ENCODE peak calls at places on chromosomes 2 and 18, in eight cellular contexts. One of them, this sample, is unnamed.

GRCh38 chr2:176039375-176039774 is 37.3 kb upstream of the LNPK start:
- DNase-seq in iris pigment epithelial cell: no peak
- DNase-seq in activated T-cell treated with anti-CD3 and anti-CD28 coated beads for 24 hours: no peak
- DNase-seq in NCI-H1105 treated with DMSO at 0.1 percent for 48 hours: no peak
- DNase-seq in caudate nucleus: no peak
- DNase-seq in PC-3: no peak
- DNase-seq in Daoy: no peak
- DNase-seq in HL-60: no peak
- DNase-seq in this sample: no peak

GRCh38 chr2:10367472-10368439 is 65.1 kb downstream of the HPCAL1 start:
- DNase-seq in iris pigment epithelial cell: no peak
- DNase-seq in activated T-cell treated with anti-CD3 and anti-CD28 coated beads for 24 hours: no peak
- DNase-seq in NCI-H1105 treated with DMSO at 0.1 percent for 48 hours: no peak
- DNase-seq in caudate nucleus: no peak
- DNase-seq in PC-3: no peak
- DNase-seq in Daoy: no peak
- DNase-seq in HL-60: no peak
- DNase-seq in this sample: no peak

GRCh38 chr2:83665894-83666293 is 793.2 kb downstream of the SUCLG1 start:
- DNase-seq in iris pigment epithelial cell: peak
- DNase-seq in activated T-cell treated with anti-CD3 and anti-CD28 coated beads for 24 hours: no peak
- DNase-seq in NCI-H1105 treated with DMSO at 0.1 percent for 48 hours: no peak
- DNase-seq in caudate nucleus: no peak
- DNase-seq in PC-3: peak
- DNase-seq in Daoy: no peak
- DNase-seq in HL-60: no peak
- DNase-seq in this sample: peak

GRCh38 chr18:70384181-70384790 is 95.4 kb downstream of the SOCS6 start:
- DNase-seq in iris pigment epithelial cell: peak
- DNase-seq in activated T-cell treated with anti-CD3 and anti-CD28 coated beads for 24 hours: no peak
- DNase-seq in NCI-H1105 treated with DMSO at 0.1 percent for 48 hours: no peak
- DNase-seq in caudate nucleus: no peak
- DNase-seq in PC-3: peak
- DNase-seq in Daoy: peak
- DNase-seq in HL-60: no peak
- DNase-seq in this sample: peak

GRCh38 chr2:218152172-218152571 is 14.6 kb downstream of the CXCR1 start:
- DNase-seq in iris pigment epithelial cell: no peak
- DNase-seq in activated T-cell treated with anti-CD3 and anti-CD28 coated beads for 24 hours: no peak
- DNase-seq in NCI-H1105 treated with DMSO at 0.1 percent for 48 hours: no peak
- DNase-seq in caudate nucleus: no peak
- DNase-seq in PC-3: peak
- DNase-seq in Daoy: no peak
- DNase-seq in HL-60: no peak
- DNase-seq in this sample: no peak

GRCh38 chr2:121532894-121533293 is 2.2 kb downstream of the RNU4ATAC start:
- DNase-seq in iris pigment epithelial cell: peak
- DNase-seq in activated T-cell treated with anti-CD3 and anti-CD28 coated beads for 24 hours: no peak
- DNase-seq in NCI-H1105 treated with DMSO at 0.1 percent for 48 hours: no peak
- DNase-seq in caudate nucleus: no peak
- DNase-seq in PC-3: peak
- DNase-seq in Daoy: no peak
- DNase-seq in HL-60: peak
- DNase-seq in this sample: no peak

GRCh38 chr2:67854103-67854502 is 208.7 kb downstream of the C1D start:
- DNase-seq in iris pigment epithelial cell: no peak
- DNase-seq in activated T-cell treated with anti-CD3 and anti-CD28 coated beads for 24 hours: no peak
- DNase-seq in NCI-H1105 treated with DMSO at 0.1 percent for 48 hours: peak
- DNase-seq in caudate nucleus: no peak
- DNase-seq in PC-3: no peak
- DNase-seq in Daoy: no peak
- DNase-seq in HL-60: no peak
- DNase-seq in this sample: no peak

GRCh38 chr2:1975060-1975459 is 230.7 kb upstream of the PXDN start:
- DNase-seq in iris pigment epithelial cell: no peak
- DNase-seq in activated T-cell treated with anti-CD3 and anti-CD28 coated beads for 24 hours: no peak
- DNase-seq in NCI-H1105 treated with DMSO at 0.1 percent for 48 hours: no peak
- DNase-seq in caudate nucleus: no peak
- DNase-seq in PC-3: no peak
- DNase-seq in Daoy: no peak
- DNase-seq in HL-60: no peak
- DNase-seq in this sample: no peak

GRCh38 chr18:7303306-7303705 is 72.4 kb downstream of the LRRC30 start:
- DNase-seq in iris pigment epithelial cell: peak
- DNase-seq in activated T-cell treated with anti-CD3 and anti-CD28 coated beads for 24 hours: no peak
- DNase-seq in NCI-H1105 treated with DMSO at 0.1 percent for 48 hours: no peak
- DNase-seq in caudate nucleus: no peak
- DNase-seq in PC-3: peak
- DNase-seq in Daoy: no peak
- DNase-seq in HL-60: no peak
- DNase-seq in this sample: peak

GRCh38 chr2:127321306-127321705 is 27.4 kb upstream of the ERCC3 start:
- DNase-seq in iris pigment epithelial cell: peak
- DNase-seq in activated T-cell treated with anti-CD3 and anti-CD28 coated beads for 24 hours: no peak
- DNase-seq in NCI-H1105 treated with DMSO at 0.1 percent for 48 hours: no peak
- DNase-seq in caudate nucleus: no peak
- DNase-seq in PC-3: peak
- DNase-seq in Daoy: no peak
- DNase-seq in HL-60: no peak
- DNase-seq in this sample: no peak

GRCh38 chr18:48304906-48305693 is 104.1 kb downstream of the ZBTB7C start:
- DNase-seq in iris pigment epithelial cell: no peak
- DNase-seq in activated T-cell treated with anti-CD3 and anti-CD28 coated beads for 24 hours: no peak
- DNase-seq in NCI-H1105 treated with DMSO at 0.1 percent for 48 hours: no peak
- DNase-seq in caudate nucleus: no peak
- DNase-seq in PC-3: no peak
- DNase-seq in Daoy: no peak
- DNase-seq in HL-60: no peak
- DNase-seq in this sample: no peak

GRCh38 chr18:21281611-21282010 is 39.6 kb downstream of the GREB1L start:
- DNase-seq in iris pigment epithelial cell: no peak
- DNase-seq in activated T-cell treated with anti-CD3 and anti-CD28 coated beads for 24 hours: no peak
- DNase-seq in NCI-H1105 treated with DMSO at 0.1 percent for 48 hours: no peak
- DNase-seq in caudate nucleus: no peak
- DNase-seq in PC-3: no peak
- DNase-seq in Daoy: no peak
- DNase-seq in HL-60: no peak
- DNase-seq in this sample: no peak

GRCh38 chr2:29697715-29698114 is 223.7 kb downstream of the ALK start:
- DNase-seq in iris pigment epithelial cell: no peak
- DNase-seq in activated T-cell treated with anti-CD3 and anti-CD28 coated beads for 24 hours: no peak
- DNase-seq in NCI-H1105 treated with DMSO at 0.1 percent for 48 hours: no peak
- DNase-seq in caudate nucleus: no peak
- DNase-seq in PC-3: no peak
- DNase-seq in Daoy: no peak
- DNase-seq in HL-60: no peak
- DNase-seq in this sample: no peak

GRCh38 chr2:78077637-78078036 is 555.5 kb upstream of the LRRTM4 start:
- DNase-seq in iris pigment epithelial cell: no peak
- DNase-seq in activated T-cell treated with anti-CD3 and anti-CD28 coated beads for 24 hours: no peak
- DNase-seq in NCI-H1105 treated with DMSO at 0.1 percent for 48 hours: no peak
- DNase-seq in caudate nucleus: no peak
- DNase-seq in PC-3: no peak
- DNase-seq in Daoy: no peak
- DNase-seq in HL-60: no peak
- DNase-seq in this sample: no peak

GRCh38 chr18:48896875-48897511 is 53.8 kb downstream of the SMAD7 start:
- DNase-seq in iris pigment epithelial cell: peak
- DNase-seq in activated T-cell treated with anti-CD3 and anti-CD28 coated beads for 24 hours: no peak
- DNase-seq in NCI-H1105 treated with DMSO at 0.1 percent for 48 hours: no peak
- DNase-seq in caudate nucleus: no peak
- DNase-seq in PC-3: peak
- DNase-seq in Daoy: peak
- DNase-seq in HL-60: peak
- DNase-seq in this sample: no peak

GRCh38 chr18:48904086-48904485 is 46.7 kb downstream of the SMAD7 start:
- DNase-seq in iris pigment epithelial cell: peak
- DNase-seq in activated T-cell treated with anti-CD3 and anti-CD28 coated beads for 24 hours: no peak
- DNase-seq in NCI-H1105 treated with DMSO at 0.1 percent for 48 hours: no peak
- DNase-seq in caudate nucleus: no peak
- DNase-seq in PC-3: peak
- DNase-seq in Daoy: no peak
- DNase-seq in HL-60: no peak
- DNase-seq in this sample: no peak

GRCh38 chr2:112474844-112475486 is 7.0 kb upstream of the TTL start:
- DNase-seq in iris pigment epithelial cell: peak
- DNase-seq in activated T-cell treated with anti-CD3 and anti-CD28 coated beads for 24 hours: no peak
- DNase-seq in NCI-H1105 treated with DMSO at 0.1 percent for 48 hours: no peak
- DNase-seq in caudate nucleus: no peak
- DNase-seq in PC-3: no peak
- DNase-seq in Daoy: peak
- DNase-seq in HL-60: no peak
- DNase-seq in this sample: no peak

GRCh38 chr2:168660859-168661258 is 141.6 kb upstream of the NOSTRIN start:
- DNase-seq in iris pigment epithelial cell: no peak
- DNase-seq in activated T-cell treated with anti-CD3 and anti-CD28 coated beads for 24 hours: no peak
- DNase-seq in NCI-H1105 treated with DMSO at 0.1 percent for 48 hours: no peak
- DNase-seq in caudate nucleus: no peak
- DNase-seq in PC-3: no peak
- DNase-seq in Daoy: no peak
- DNase-seq in HL-60: no peak
- DNase-seq in this sample: no peak

GRCh38 chr2:236646441-236646840 is 76.8 kb downstream of the ACKR3 start:
- DNase-seq in iris pigment epithelial cell: no peak
- DNase-seq in activated T-cell treated with anti-CD3 and anti-CD28 coated beads for 24 hours: no peak
- DNase-seq in NCI-H1105 treated with DMSO at 0.1 percent for 48 hours: no peak
- DNase-seq in caudate nucleus: no peak
- DNase-seq in PC-3: no peak
- DNase-seq in Daoy: no peak
- DNase-seq in HL-60: no peak
- DNase-seq in this sample: no peak

GRCh38 chr2:65639156-65639876 is 206.9 kb upstream of the SPRED2 start:
- DNase-seq in iris pigment epithelial cell: peak
- DNase-seq in activated T-cell treated with anti-CD3 and anti-CD28 coated beads for 24 hours: no peak
- DNase-seq in NCI-H1105 treated with DMSO at 0.1 percent for 48 hours: no peak
- DNase-seq in caudate nucleus: no peak
- DNase-seq in PC-3: peak
- DNase-seq in Daoy: peak
- DNase-seq in HL-60: no peak
- DNase-seq in this sample: peak

GRCh38 chr2:106159867-106160785 is 34.0 kb downstream of the UXS1 start:
- DNase-seq in iris pigment epithelial cell: no peak
- DNase-seq in activated T-cell treated with anti-CD3 and anti-CD28 coated beads for 24 hours: peak
- DNase-seq in NCI-H1105 treated with DMSO at 0.1 percent for 48 hours: no peak
- DNase-seq in caudate nucleus: no peak
- DNase-seq in PC-3: no peak
- DNase-seq in Daoy: no peak
- DNase-seq in HL-60: no peak
- DNase-seq in this sample: no peak

GRCh38 chr2:157929871-157930667 is 53.9 kb upstream of the ACVR1 start:
- DNase-seq in iris pigment epithelial cell: no peak
- DNase-seq in activated T-cell treated with anti-CD3 and anti-CD28 coated beads for 24 hours: no peak
- DNase-seq in NCI-H1105 treated with DMSO at 0.1 percent for 48 hours: no peak
- DNase-seq in caudate nucleus: no peak
- DNase-seq in PC-3: no peak
- DNase-seq in Daoy: no peak
- DNase-seq in HL-60: peak
- DNase-seq in this sample: no peak

GRCh38 chr2:237427807-237428506 is 14.0 kb upstream of the COL6A3 start:
- DNase-seq in iris pigment epithelial cell: no peak
- DNase-seq in activated T-cell treated with anti-CD3 and anti-CD28 coated beads for 24 hours: peak
- DNase-seq in NCI-H1105 treated with DMSO at 0.1 percent for 48 hours: no peak
- DNase-seq in caudate nucleus: no peak
- DNase-seq in PC-3: no peak
- DNase-seq in Daoy: no peak
- DNase-seq in HL-60: no peak
- DNase-seq in this sample: no peak

GRCh38 chr2:107633580-107634147 is 193.0 kb upstream of the RGPD4 start:
- DNase-seq in iris pigment epithelial cell: peak
- DNase-seq in activated T-cell treated with anti-CD3 and anti-CD28 coated beads for 24 hours: no peak
- DNase-seq in NCI-H1105 treated with DMSO at 0.1 percent for 48 hours: no peak
- DNase-seq in caudate nucleus: no peak
- DNase-seq in PC-3: peak
- DNase-seq in Daoy: peak
- DNase-seq in HL-60: no peak
- DNase-seq in this sample: peak

GRCh38 chr2:33166287-33166881 is 219.6 kb downstream of the LTBP1 start:
- DNase-seq in iris pigment epithelial cell: peak
- DNase-seq in activated T-cell treated with anti-CD3 and anti-CD28 coated beads for 24 hours: no peak
- DNase-seq in NCI-H1105 treated with DMSO at 0.1 percent for 48 hours: no peak
- DNase-seq in caudate nucleus: no peak
- DNase-seq in PC-3: no peak
- DNase-seq in Daoy: no peak
- DNase-seq in HL-60: no peak
- DNase-seq in this sample: peak

GRCh38 chr2:232386740-232387450 is 8.3 kb downstream of the ALPP start:
- DNase-seq in iris pigment epithelial cell: peak
- DNase-seq in activated T-cell treated with anti-CD3 and anti-CD28 coated beads for 24 hours: no peak
- DNase-seq in NCI-H1105 treated with DMSO at 0.1 percent for 48 hours: no peak
- DNase-seq in caudate nucleus: no peak
- DNase-seq in PC-3: no peak
- DNase-seq in Daoy: peak
- DNase-seq in HL-60: no peak
- DNase-seq in this sample: no peak

GRCh38 chr2:59826177-59826576 is 727.3 kb downstream of the BCL11A start:
- DNase-seq in iris pigment epithelial cell: no peak
- DNase-seq in activated T-cell treated with anti-CD3 and anti-CD28 coated beads for 24 hours: no peak
- DNase-seq in NCI-H1105 treated with DMSO at 0.1 percent for 48 hours: no peak
- DNase-seq in caudate nucleus: no peak
- DNase-seq in PC-3: no peak
- DNase-seq in Daoy: no peak
- DNase-seq in HL-60: no peak
- DNase-seq in this sample: no peak

GRCh38 chr2:113840463-113840975 is 49.4 kb upstream of the ACTR3 start:
- DNase-seq in iris pigment epithelial cell: no peak
- DNase-seq in activated T-cell treated with anti-CD3 and anti-CD28 coated beads for 24 hours: no peak
- DNase-seq in NCI-H1105 treated with DMSO at 0.1 percent for 48 hours: no peak
- DNase-seq in caudate nucleus: no peak
- DNase-seq in PC-3: no peak
- DNase-seq in Daoy: no peak
- DNase-seq in HL-60: no peak
- DNase-seq in this sample: no peak

GRCh38 chr2:29062371-29062770 is 12.0 kb downstream of the PCARE start:
- DNase-seq in iris pigment epithelial cell: no peak
- DNase-seq in activated T-cell treated with anti-CD3 and anti-CD28 coated beads for 24 hours: no peak
- DNase-seq in NCI-H1105 treated with DMSO at 0.1 percent for 48 hours: no peak
- DNase-seq in caudate nucleus: no peak
- DNase-seq in PC-3: no peak
- DNase-seq in Daoy: no peak
- DNase-seq in HL-60: no peak
- DNase-seq in this sample: no peak

This sample was measured in skeletal muscle cell.